ENCODE peak calls at places on chromosomes 5 and 9, in five cellular contexts. Z is fibroblast of lung, Y is SJSA1, X is K562, U is aorta. A is an unnamed sample.

GRCh38 chr5:33148076-33148501 is 292.7 kb upstream of the TARS1 start:
- DNase-seq in Z (peak), Y (peak), X (no peak), U (no peak), A (peak)

GRCh38 chr9:2263665-2264064 is 248.5 kb downstream of the SMARCA2 start:
- DNase-seq in Z (no peak), Y (no peak), X (no peak), U (no peak), A (no peak)

GRCh38 chr5:80704221-80704620 is 49.4 kb upstream of the DHFR start:
- DNase-seq in Z (no peak), Y (no peak), X (no peak), U (no peak), A (no peak)

GRCh38 chr9:87184956-87185642 is 237.8 kb upstream of the GAS1 start:
- DNase-seq in Z (peak), Y (no peak), X (no peak), U (no peak), A (peak)

GRCh38 chr9:126295936-126296600 is 30.6 kb upstream of the MVB12B start:
- DNase-seq in Z (no peak), Y (no peak), X (no peak), U (no peak), A (no peak)

GRCh38 chr9:124264812-124265211 is 7.1 kb downstream of the NEK6 start:
- DNase-seq in Z (peak), Y (no peak), X (no peak), U (no peak), A (no peak)

GRCh38 chr5:174428895-174429294 is 295.5 kb upstream of the MSX2 start:
- DNase-seq in Z (no peak), Y (no peak), X (no peak), U (no peak), A (no peak)

GRCh38 chr5:40736103-40736875 is 19.5 kb downstream of the TTC33 start:
- DNase-seq in Z (peak), Y (no peak), X (peak), U (no peak), A (peak)

GRCh38 chr5:117072439-117072838 is 497.8 kb upstream of the SEMA6A start:
- DNase-seq in Z (no peak), Y (no peak), X (no peak), U (no peak), A (no peak)

GRCh38 chr9:99966720-99967119 is 60.3 kb downstream of the STX17 start:
- DNase-seq in Z (peak), Y (no peak), X (no peak), U (no peak), A (peak)

GRCh38 chr5:119345861-119346260 is 10.0 kb upstream of the TNFAIP8 start:
- DNase-seq in Z (no peak), Y (no peak), X (no peak), U (no peak), A (no peak)
- H3K4me3 ChIP-seq in Z (no peak), Y (no peak), X (no peak), U (no peak), A (no peak)

GRCh38 chr5:143311428-143311827 is 92.1 kb downstream of the NR3C1 start:
- DNase-seq in Z (peak), Y (peak), X (no peak), U (no peak), A (peak)

GRCh38 chr5:143311955-143312354 is 91.5 kb downstream of the NR3C1 start:
- DNase-seq in Z (peak), Y (no peak), X (no peak), U (no peak), A (no peak)

GRCh38 chr5:143313298-143313852 is 90.1 kb downstream of the NR3C1 start:
- DNase-seq in Z (no peak), Y (no peak), X (no peak), U (no peak), A (no peak)

GRCh38 chr5:143314123-143314522 is 89.4 kb downstream of the NR3C1 start:
- DNase-seq in Z (no peak), Y (no peak), X (no peak), U (no peak), A (no peak)

GRCh38 chr5:143312822-143313221 is 90.7 kb downstream of the NR3C1 start:
- DNase-seq in Z (no peak), Y (no peak), X (no peak), U (no peak), A (no peak)
- H3K27ac ChIP-seq in Z (peak), Y (peak), X (no peak), U (no peak), A (peak)

GRCh38 chr9:137298983-137299521 is 3.0 kb downstream of the NRARP start:
- DNase-seq in Z (no peak), Y (no peak), X (peak), U (no peak), A (no peak)
- H3K4me3 ChIP-seq in Z (no peak), Y (no peak), X (no peak), U (no peak), A (no peak)

GRCh38 chr5:88836195-88836838 is 46.7 kb downstream of the MEF2C start:
- DNase-seq in Z (peak), Y (no peak), X (peak), U (no peak), A (peak)
- H3K27ac ChIP-seq in Z (peak), Y (peak), X (peak), U (peak), A (peak)

GRCh38 chr5:43309122-43309521 is 4.1 kb downstream of the HMGCS1 start:
- DNase-seq in Z (no peak), Y (no peak), X (no peak), U (no peak), A (no peak)

GRCh38 chr5:43303242-43303641 is 10.0 kb downstream of the HMGCS1 start:
- DNase-seq in Z (no peak), Y (no peak), X (no peak), U (no peak), A (no peak)

GRCh38 chr5:43309657-43310056 is 3.6 kb downstream of the HMGCS1 start:
- DNase-seq in Z (peak), Y (no peak), X (peak), U (no peak), A (no peak)

GRCh38 chr5:43304520-43304919 is 8.7 kb downstream of the HMGCS1 start:
- DNase-seq in Z (no peak), Y (no peak), X (no peak), U (no peak), A (no peak)

GRCh38 chr5:43305948-43306563 is 7.2 kb downstream of the HMGCS1 start:
- DNase-seq in Z (peak), Y (no peak), X (peak), U (no peak), A (peak)
- H3K4me3 ChIP-seq in Z (no peak), Y (no peak), X (no peak), U (no peak), A (no peak)

DNA sequence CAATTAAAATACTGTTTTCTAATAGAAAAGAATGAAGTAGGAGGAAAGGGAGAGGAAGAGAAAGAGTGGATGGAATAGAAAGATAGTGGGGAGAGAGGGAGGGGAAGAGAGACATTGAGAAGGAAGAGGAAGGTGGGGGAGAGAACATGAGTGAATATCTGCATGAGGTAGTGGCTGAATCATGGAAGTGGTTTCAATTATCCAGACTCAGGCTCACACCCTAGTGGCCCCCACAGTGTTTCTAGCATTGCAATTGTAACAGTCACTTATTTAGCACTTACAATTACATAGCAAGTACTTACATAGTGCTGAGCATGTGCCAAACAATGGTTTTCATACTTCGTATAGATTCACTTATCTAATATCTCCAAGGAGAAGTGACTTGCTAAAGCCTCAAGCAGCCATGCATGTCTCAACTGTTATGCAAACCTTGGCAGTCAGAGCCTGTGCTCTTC is 72.7 kb downstream of the CAST start:
- DNase-seq in Z (peak), Y (no peak), X (peak), U (no peak), A (peak)
- H3K27ac ChIP-seq in Z (no peak), Y (no peak), X (no peak), U (no peak), A (no peak)

GRCh38 chr5:124652892-124653441 is 93.5 kb downstream of the ZNF608 start:
- DNase-seq in Z (no peak), Y (no peak), X (no peak), U (no peak), A (no peak)
- H3K4me3 ChIP-seq in Z (no peak), Y (no peak), X (no peak), U (no peak), A (no peak)

GRCh38 chr5:61331407-61332368 is at the start of gene ZSWIM6:
- DNase-seq in Z (peak), Y (peak), X (peak), U (peak), A (peak)

GRCh38 chr5:61328791-61329617 is 3.1 kb upstream of the ZSWIM6 start:
- DNase-seq in Z (no peak), Y (no peak), X (no peak), U (no peak), A (no peak)

GRCh38 chr5:61329729-61330128 is 2.3 kb upstream of the ZSWIM6 start:
- DNase-seq in Z (peak), Y (no peak), X (peak), U (no peak), A (no peak)

GRCh38 chr5:61330879-61331406 is 1.1 kb upstream of the ZSWIM6 start:
- DNase-seq in Z (peak), Y (peak), X (peak), U (peak), A (no peak)

DNA sequence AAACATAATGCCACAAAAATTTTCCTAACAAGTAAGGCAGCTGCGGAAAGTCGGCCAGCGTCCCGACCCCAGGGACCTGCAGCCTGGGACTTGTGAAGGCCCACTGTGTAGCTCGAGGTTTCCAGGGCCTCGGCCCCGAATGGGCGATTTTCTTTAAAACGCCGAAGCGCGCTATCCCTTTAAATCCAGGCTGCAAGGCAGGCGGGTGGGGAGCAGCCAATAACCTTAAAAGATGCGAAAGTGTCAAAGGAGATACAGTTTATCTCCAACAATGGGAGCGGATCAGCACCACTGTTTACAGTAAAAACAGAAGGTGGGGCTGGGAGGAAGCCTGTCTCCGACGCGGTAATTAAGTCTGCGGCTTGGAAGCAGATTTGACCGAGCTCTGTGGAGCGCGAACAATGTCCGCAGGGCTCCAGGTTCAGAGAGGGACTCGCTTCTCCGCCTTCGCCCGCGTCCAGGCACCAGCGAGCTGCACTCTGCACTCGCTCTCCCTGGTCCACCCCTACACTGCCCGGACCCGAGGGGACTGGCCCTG is 1.6 kb upstream of the ZSWIM6 start:
- DNase-seq in Z (peak), Y (no peak), X (peak), U (peak), A (no peak)
- H3K27ac ChIP-seq in Z (peak), Y (peak), X (no peak), U (peak), A (peak)

A was measured in brain microvascular endothelial cell.